ENCODE peak calls at places on chromosomes 4 and X, in five cellular contexts. T is RWPE1; I is CD8-positive, alpha-beta T cell; M is osteocyte; Z is brain pericyte. Y is an unnamed sample.

GRCh38 chr4:37990731-37991130 is 30.5 kb downstream of the PTTG2 start:
- DNase-seq in T (no peak), I (no peak), M (no peak), Z (no peak), Y (no peak)

GRCh38 chr4:112173593-112174559 is 28.6 kb downstream of the FAM241A start:
- DNase-seq in T (peak), I (no peak), M (no peak), Z (no peak), Y (peak)

GRCh38 chr4:168593399-168593798 is 96.5 kb downstream of the PALLD start:
- DNase-seq in T (no peak), I (no peak), M (no peak), Z (no peak), Y (peak)

GRCh38 chr4:93770201-93770600 is 58.4 kb upstream of the ATOH1 start:
- DNase-seq in T (no peak), I (no peak), M (no peak), Z (no peak), Y (no peak)

GRCh38 chr4:147479817-147480216 is 1.1 kb upstream of the EDNRA start:
- DNase-seq in T (no peak), I (no peak), M (no peak), Z (no peak), Y (peak)

GRCh38 chrX:103704863-103705262 is 5.8 kb upstream of the TMEM31 start:
- DNase-seq in T (no peak), I (no peak), M (no peak), Z (no peak), Y (no peak)

GRCh38 chrX:10902001-10902400 is 209.1 kb upstream of the HCCS start:
- DNase-seq in T (peak), I (no peak), M (no peak), Z (no peak), Y (peak)

GRCh38 chr4:158192439-158193158 is 17.7 kb upstream of the TMEM144 start:
- DNase-seq in T (no peak), I (no peak), M (no peak), Z (no peak), Y (no peak)

GRCh38 chr4:152255437-152255836 is 280.5 kb downstream of the FBXW7 start:
- DNase-seq in T (no peak), I (peak), M (no peak), Z (no peak), Y (peak)

GRCh38 chr4:171717231-171717720 is 95.9 kb upstream of the GALNTL6 start:
- DNase-seq in T (no peak), I (no peak), M (no peak), Z (no peak), Y (no peak)

GRCh38 chr4:60201052-60201673 is 999.0 kb upstream of the ADGRL3 start:
- DNase-seq in T (peak), I (no peak), M (no peak), Z (peak), Y (peak)

GRCh38 chr4:56979674-56980073 is 978 bp downstream of the POLR2B start:
- DNase-seq in T (no peak), I (peak), M (no peak), Z (no peak), Y (peak)

GRCh38 chr4:118772149-118773081 is 63.5 kb downstream of the SEC24D start:
- DNase-seq in T (peak), I (no peak), M (no peak), Z (no peak), Y (peak)

GRCh38 chrX:68896581-68896980 is 67.8 kb downstream of the EFNB1 start:
- DNase-seq in T (no peak), I (no peak), M (no peak), Z (no peak), Y (no peak)

GRCh38 chr4:90328558-90328957 is 201.4 kb downstream of the CCSER1 start:
- DNase-seq in T (no peak), I (no peak), M (no peak), Z (peak), Y (peak)

GRCh38 chr4:80143305-80143679 is 54.0 kb upstream of the PRDM8 start:
- DNase-seq in T (no peak), I (no peak), M (no peak), Z (no peak), Y (no peak)

GRCh38 chr4:53152467-53152866 is 213.4 kb downstream of the SCFD2 start:
- DNase-seq in T (no peak), I (no peak), M (no peak), Z (no peak), Y (no peak)

GRCh38 chr4:138405934-138406567 is 163.9 kb upstream of the SLC7A11 start:
- DNase-seq in T (peak), I (no peak), M (no peak), Z (no peak), Y (peak)

GRCh38 chr4:119735136-119735770 is 106.6 kb upstream of the PDE5A start:
- DNase-seq in T (no peak), I (no peak), M (no peak), Z (peak), Y (peak)

GRCh38 chrX:2766921-2767320 is 15.1 kb downstream of the XG start:
- DNase-seq in T (no peak), I (no peak), M (no peak), Z (no peak), Y (no peak)

GRCh38 chr4:141246243-141246642 is 25.5 kb downstream of the ZNF330 start:
- DNase-seq in T (no peak), I (no peak), M (no peak), Z (no peak), Y (peak)

GRCh38 chr4:77178560-77178959 is 21.6 kb downstream of the CCNG2 start:
- DNase-seq in T (no peak), I (no peak), M (no peak), Z (no peak), Y (no peak)

GRCh38 chr4:39719804-39720580 is 22.1 kb downstream of the UBE2K start:
- DNase-seq in T (no peak), I (no peak), M (no peak), Z (no peak), Y (no peak)

GRCh38 chr4:37434469-37434868 is 189.9 kb downstream of the NWD2 start:
- DNase-seq in T (no peak), I (no peak), M (no peak), Z (no peak), Y (peak)

GRCh38 chr4:94695389-94695788 is 62.4 kb upstream of the BMPR1B start:
- DNase-seq in T (no peak), I (no peak), M (no peak), Z (no peak), Y (no peak)

GRCh38 chr4:12943069-12943468 is 541.1 kb downstream of the RAB28 start:
- DNase-seq in T (no peak), I (no peak), M (no peak), Z (no peak), Y (no peak)

GRCh38 chrX:97766496-97767095 is 882.9 kb downstream of the RPA4 start:
- DNase-seq in T (no peak), I (no peak), M (no peak), Z (no peak), Y (no peak)

Y was measured in MCF 10A.